ENCODE peak calls at places on chromosomes 7 and 10, in four cellular contexts. O, H, N and M are unnamed samples.

GRCh38 chr10:88401671-88402347 is 181.3 kb downstream of the RNLS start:
- DNase-seq in O (no peak), H (no peak), N (no peak), M (no peak)

GRCh38 chr7:31125171-31125570 is 73.1 kb downstream of the ADCYAP1R1 start:
- DNase-seq in N (no peak), H (no peak), O (no peak), M (no peak)

GRCh38 chr7:43750016-43750887 is 8.2 kb upstream of the BLVRA start:
- DNase-seq in N (peak; percentile 76), H (no peak), O (peak; percentile 41), M (no peak)

GRCh38 chr10:91036807-91037405 is 116.0 kb upstream of the ANKRD1 start:
- DNase-seq in N (no peak), O (no peak), H (no peak), M (no peak)

GRCh38 chr10:86295791-86296190 is 70.8 kb downstream of the GRID1 start:
- DNase-seq in N (no peak), O (no peak), H (no peak), M (no peak)

GRCh38 chr10:11003739-11004515 is 13.7 kb upstream of the CELF2 start:
- DNase-seq in H (no peak), O (no peak), N (no peak), M (no peak)

GRCh38 chr7:159117366-159118219 is 27.1 kb downstream of the VIPR2 start:
- DNase-seq in H (no peak), O (no peak), N (no peak), M (no peak)

GRCh38 chr10:17007836-17008235 is 121.8 kb downstream of the CUBN start:
- DNase-seq in O (no peak), N (no peak), H (no peak), M (no peak)

DNA sequence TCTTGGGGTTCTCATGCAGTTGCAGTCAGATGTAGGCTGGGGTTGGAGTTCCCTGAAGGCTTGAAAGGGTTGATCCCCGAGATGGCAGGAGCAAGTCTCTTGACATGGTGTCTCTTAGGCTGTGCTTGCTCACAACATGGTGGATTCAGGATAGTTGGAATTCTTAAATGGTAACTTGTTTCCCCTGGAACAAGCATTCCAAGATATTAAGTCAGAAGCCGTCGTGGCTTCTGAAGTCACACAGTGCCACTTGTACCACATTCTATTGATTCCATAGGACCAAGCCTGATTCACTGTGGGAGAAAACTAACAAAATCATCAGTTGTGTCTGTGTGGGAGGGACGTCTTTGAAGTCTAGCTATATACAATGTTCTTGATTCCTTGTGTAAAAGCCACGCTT is 3.5 kb upstream of the SLC35B4 start:
- DNase-seq in O (no peak), H (no peak), N (no peak), M (no peak)
- TF ChIP-seq ELF4 in O (no peak), H (no peak), N (no peak), M (no peak)

DNA sequence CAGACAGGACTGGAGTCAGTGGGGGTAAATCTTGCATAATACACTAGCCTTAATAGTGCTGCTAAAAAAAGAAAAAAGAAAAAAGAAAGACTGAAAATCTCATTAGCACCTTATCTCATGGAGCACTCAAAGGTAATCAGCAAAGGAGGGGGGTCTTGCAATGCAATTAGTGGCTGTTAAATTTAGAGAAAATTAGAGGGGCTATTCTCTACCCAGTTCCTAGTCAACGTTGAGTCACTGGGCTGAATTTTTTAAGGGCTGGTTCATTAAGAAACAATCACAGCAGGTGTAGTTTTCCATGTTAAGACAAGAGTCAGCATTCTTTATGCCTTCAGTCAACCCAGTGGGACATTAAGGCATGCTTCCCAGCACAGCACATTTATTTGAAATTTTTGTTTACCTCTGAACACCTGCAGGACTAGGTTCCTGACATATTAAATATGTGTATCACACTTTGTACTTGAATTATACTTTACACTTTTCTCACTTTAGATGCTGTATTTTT is 1455.6 kb upstream of the CELF2 start:
- DNase-seq in N (no peak), O (no peak), H (no peak), M (no peak)
- TF ChIP-seq SP1 in N (no peak), O (no peak), H (no peak), M (no peak)

DNA sequence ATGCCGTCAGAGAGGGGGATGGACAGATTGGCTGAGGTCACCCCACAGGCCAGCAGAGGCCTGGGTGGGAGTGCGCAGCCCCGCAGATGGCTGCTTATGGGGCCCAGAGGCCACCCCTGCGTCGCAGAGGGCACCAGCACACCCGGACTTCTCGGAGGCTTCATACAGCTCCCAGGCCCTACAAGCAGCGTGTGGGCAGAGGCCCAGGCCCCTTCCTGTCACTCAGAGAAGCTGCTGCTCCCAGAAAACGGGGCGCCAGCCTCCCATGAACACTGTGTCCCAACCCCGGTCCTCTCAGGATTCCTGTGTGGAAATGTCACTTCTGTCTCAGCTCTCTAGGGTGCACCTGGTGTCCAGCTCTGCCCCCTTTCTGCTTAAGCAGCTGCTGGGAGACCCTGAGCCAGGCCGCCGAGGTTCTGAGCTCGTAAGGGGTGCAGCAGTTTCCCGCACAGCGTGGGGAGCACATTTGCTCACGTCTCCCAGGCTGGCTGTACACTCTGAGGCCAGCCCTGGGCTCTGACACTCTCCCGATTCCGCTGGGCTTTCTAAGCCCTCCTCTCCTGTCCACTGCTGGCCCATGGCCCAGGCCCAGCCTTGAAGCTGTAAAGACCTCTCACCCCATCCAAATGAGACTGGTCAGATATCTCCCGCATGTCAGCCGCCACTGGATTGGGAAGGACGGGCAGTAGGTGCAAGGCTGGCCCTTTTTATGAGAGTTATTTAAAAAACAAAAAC is 6.8 kb downstream of the GPR146 start:
- DNase-seq in H (no peak), O (no peak), N (no peak), M (no peak)
- TF ChIP-seq ELF4 in H (no peak), O (no peak), N (no peak), M (no peak)

DNA sequence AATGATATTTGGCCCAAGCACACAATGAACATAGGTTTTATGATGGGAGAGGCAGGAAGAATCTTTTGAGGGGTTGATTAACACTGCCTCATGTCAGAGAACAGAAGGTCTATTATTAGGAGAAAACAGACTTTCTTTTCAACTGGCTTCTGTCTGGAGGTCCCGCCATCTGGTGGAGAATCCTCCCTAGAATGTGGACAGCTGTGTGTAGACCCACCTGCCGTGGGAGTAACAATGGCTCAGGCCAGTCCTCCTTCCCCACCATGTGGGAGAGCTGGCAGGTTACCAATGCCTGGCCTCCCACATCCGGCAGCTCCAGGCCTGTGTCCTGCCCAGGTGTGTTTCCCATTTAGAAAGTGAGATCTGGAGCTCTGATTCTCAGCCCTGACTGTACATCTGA is 70.4 kb upstream of the AOAH start:
- DNase-seq in O (peak; percentile 19), H (peak; percentile 52), N (no peak), M (no peak)
- TF ChIP-seq SP1 in O (no peak), H (no peak), N (no peak), M (no peak)

GRCh38 chr10:4771554-4772201 is 54.3 kb upstream of the AKR1E2 start:
- DNase-seq in H (peak; percentile 13), N (no peak), O (no peak), M (no peak)
- TF ChIP-seq ELF4 in H (no peak), N (no peak), O (no peak), M (no peak)

GRCh38 chr7:2968176-2968575 is 75.5 kb downstream of the CARD11 start:
- DNase-seq in H (no peak), N (no peak), O (no peak), M (peak; percentile 3)

GRCh38 chr7:2967705-2968104 is 76.0 kb downstream of the CARD11 start:
- DNase-seq in N (no peak), O (no peak), H (no peak), M (peak; percentile 3)

GRCh38 chr7:2969398-2970306 is 74.0 kb downstream of the CARD11 start:
- DNase-seq in H (no peak), O (no peak), N (no peak), M (no peak)

GRCh38 chr7:2970307-2970664 is 73.4 kb downstream of the CARD11 start:
- DNase-seq in N (no peak), H (no peak), O (no peak), M (no peak)

GRCh38 chr7:2968616-2969397 is 74.9 kb downstream of the CARD11 start:
- DNase-seq in O (no peak), H (no peak), N (no peak), M (peak; percentile 8)
- TF ChIP-seq SP1 in O (no peak), H (no peak), N (no peak), M (no peak)

GRCh38 chr7:125599387-125599786 is 669.8 kb upstream of the POT1 start:
- DNase-seq in O (no peak), N (peak; percentile 22), H (no peak), M (no peak)
- TF ChIP-seq ELF4 in O (no peak), N (no peak), H (no peak), M (no peak)